ENCODE peak calls at places on chromosomes 5 and 9, in four cellular contexts. N, L, K and S are unnamed samples.
A peak's percentile ranks its signal among the peaks of the same experiment; 100 is the strongest.

GRCh38 chr9:20611751-20612287 is 10.5 kb downstream of the MLLT3 start:
- DNase-seq in K (no peak), L (no peak), N (no peak), S (peak; percentile 19)

GRCh38 chr5:95794070-95794516 is 28.4 kb downstream of the GLRX start:
- DNase-seq in N (no peak), L (no peak), K (no peak), S (no peak)

GRCh38 chr9:5767968-5768932 is 64.7 kb downstream of the ERMP1 start:
- DNase-seq in K (no peak), N (peak; percentile 66), L (no peak), S (peak; percentile 61)

GRCh38 chr5:173963867-173964429 is 25.0 kb upstream of the C5orf47 start:
- DNase-seq in K (no peak), N (no peak), L (no peak), S (peak; percentile 39)

GRCh38 chr9:93071464-93071863 is 13.0 kb downstream of the SUSD3 start:
- DNase-seq in N (no peak), K (peak; percentile 48), L (no peak), S (peak; percentile 31)

GRCh38 chr9:132699926-132700325 is 29.7 kb downstream of the GTF3C4 start:
- DNase-seq in N (no peak), L (no peak), K (no peak), S (no peak)

GRCh38 chr5:10306114-10306513 is 1.6 kb downstream of the CMBL start:
- DNase-seq in N (no peak), L (no peak), K (no peak), S (no peak)

GRCh38 chr5:176653401-176653800 is 6.1 kb downstream of the TSPAN17 start:
- DNase-seq in L (no peak), N (peak; percentile 12), K (no peak), S (no peak)

GRCh38 chr9:23172979-23173637 is 652.9 kb downstream of the ELAVL2 start:
- DNase-seq in K (no peak), L (no peak), N (no peak), S (no peak)

GRCh38 chr5:140327589-140327988 is 18.8 kb downstream of the HBEGF start:
- DNase-seq in N (no peak), K (no peak), L (no peak), S (peak; percentile 42)

GRCh38 chr5:93503598-93504067 is 77.4 kb downstream of the NR2F1-AS1 start:
- DNase-seq in L (no peak), N (no peak), K (no peak), S (no peak)

GRCh38 chr9:38068616-38068865 is 486 bp downstream of the SHB start:
- DNase-seq in N (no peak), K (no peak), L (no peak), S (no peak)

GRCh38 chr5:31378136-31378535 is 153.8 kb downstream of the DROSHA start:
- DNase-seq in K (no peak), L (no peak), N (no peak), S (no peak)

GRCh38 chr9:106575903-106576755 is 286.8 kb upstream of the ZNF462 start:
- DNase-seq in K (no peak), L (no peak), N (no peak), S (no peak)

DNA sequence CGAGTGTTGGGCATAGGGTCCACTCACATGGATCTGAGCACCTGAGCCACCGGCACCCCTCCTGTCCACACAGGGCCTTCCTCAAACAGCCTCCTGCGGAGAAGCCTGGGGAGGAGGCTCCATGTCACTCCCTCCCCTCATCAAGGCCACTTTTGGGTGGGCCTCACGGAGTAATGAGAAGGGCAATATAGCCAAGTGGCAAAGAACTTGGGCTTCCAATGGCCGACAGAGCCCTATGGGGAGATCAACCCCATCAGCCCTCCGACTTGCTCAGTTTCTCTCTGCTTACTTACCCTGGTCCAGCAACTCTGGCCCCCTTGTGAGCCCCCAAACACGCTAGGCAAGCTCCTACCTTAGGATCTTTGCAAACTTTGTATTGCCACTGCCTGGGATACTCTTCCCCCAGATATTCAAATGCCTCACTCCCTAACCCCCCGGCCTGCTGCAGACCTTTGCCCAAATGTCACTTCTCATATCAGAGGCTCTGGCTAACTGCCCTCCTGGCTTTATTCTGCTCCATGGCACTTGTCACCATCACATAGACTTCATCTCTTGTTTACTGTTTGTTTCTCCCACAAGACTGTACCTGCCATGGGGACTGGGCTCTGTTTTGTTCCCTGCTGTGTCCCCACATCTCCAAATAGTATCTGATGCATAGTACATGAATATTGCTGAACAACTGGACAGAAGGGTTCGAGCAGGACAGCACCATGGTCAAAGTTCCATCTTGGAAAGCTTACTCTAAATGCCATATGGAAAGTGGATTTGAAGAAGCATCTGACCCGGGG is 220.8 kb downstream of the FSTL4 start:
- DNase-seq in K (no peak), N (no peak), L (no peak), S (no peak)
- TF ChIP-seq JUND in K (no peak), N (no peak), L (no peak), S (no peak)

DNA sequence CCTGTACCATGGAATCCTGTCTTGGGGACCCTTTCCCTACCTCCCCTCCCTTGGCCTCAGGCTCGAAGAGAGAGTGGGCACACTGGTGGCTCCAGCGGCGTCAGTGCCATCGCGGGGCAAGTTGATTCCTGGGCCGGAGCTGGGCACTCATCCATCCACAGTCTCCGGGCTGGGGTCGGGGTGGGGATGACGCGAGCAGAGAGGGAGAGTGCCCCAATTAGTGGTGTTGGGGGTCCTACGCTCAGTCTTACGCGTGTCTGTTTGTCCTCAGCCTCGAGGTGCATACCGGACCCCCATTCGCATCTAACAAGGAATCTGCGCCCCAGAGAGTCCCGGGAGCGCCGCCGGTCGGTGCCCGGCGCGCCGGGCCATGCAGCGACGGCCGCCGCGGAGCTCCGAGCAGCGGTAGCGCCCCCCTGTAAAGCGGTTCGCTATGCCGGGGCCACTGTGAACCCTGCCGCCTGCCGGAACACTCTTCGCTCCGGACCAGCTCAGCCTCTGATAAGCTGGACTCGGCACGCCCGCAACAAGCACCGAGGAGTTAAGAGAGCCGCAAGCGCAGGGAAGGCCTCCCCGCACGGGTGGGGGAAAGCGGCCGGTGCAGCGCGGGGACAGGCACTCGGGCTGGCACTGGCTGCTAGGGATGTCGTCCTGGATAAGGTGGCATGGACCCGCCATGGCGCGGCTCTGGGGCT is 724 bp downstream of the NTRK2 start:
- DNase-seq in N (no peak), K (no peak), L (no peak), S (no peak)
- TF ChIP-seq JUND in N (no peak), K (no peak), L (no peak), S (no peak)

DNA sequence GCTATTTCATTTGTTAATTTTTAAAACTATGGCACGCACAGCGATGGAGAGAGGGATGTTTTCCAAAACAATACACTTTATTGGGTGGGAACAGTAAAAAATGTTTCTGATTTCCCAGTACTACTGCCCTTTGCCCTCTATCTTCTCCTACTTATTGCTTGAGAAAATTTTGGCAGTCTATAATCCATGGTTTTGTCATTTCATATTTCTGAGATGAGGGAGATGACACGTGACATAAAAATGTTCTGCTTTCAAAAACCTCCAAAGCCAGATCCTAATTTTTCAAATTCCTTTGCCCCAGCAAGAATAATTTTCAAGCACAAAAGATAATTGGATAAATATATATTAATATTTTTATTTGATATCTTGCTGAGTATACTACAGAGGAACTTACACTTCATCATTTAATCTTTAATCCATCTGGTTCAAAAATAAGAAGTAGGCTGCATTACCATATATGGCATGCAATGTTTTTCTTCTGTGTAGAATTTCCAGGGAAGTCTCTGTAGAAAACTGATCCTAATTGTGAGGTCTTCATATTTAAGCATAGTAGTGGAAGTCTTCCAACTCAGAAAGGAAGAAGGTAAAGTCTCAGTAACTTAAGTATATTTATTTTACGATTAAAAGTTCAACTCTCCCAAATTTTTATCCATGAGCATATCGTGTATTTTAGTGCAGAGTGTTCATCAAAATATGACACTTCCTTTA is 1738.8 kb downstream of the EFNA5 start:
- DNase-seq in K (no peak), L (no peak), N (no peak), S (no peak)
- TF ChIP-seq JUND in K (no peak), L (no peak), N (no peak), S (no peak)

DNA sequence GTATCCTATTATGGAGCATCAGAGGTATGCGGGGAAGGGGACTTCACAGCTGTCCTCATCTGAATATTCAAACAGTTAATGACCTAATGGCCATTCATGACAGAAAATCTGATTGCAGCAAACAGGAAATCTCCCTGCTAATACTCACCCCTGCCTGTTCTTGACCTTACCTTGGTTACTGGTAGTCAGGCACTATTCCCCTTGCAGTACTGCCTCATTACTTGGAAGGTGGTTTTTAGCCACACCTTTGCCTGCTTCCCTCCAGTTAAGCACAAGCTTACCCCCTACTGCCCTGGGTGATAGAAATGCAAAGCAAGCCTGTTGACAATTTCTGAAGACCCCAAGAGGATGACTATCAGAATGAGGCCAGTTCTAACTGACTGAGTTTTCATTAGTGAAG is 332.4 kb downstream of the NTRK2 start:
- DNase-seq in L (no peak), N (no peak), K (no peak), S (no peak)
- TF ChIP-seq JUND in L (no peak), N (no peak), K (no peak), S (no peak)

GRCh38 chr9:117145081-117145480 is 269.8 kb downstream of the ASTN2 start:
- DNase-seq in K (no peak), N (no peak), L (no peak), S (no peak)
- TF ChIP-seq JUND in K (no peak), N (no peak), L (no peak), S (no peak)